ENCODE peak calls at places on chromosomes 4 and X, in five cellular contexts. E is SK-N-SH, L is K562, R is GM12878, J is HepG2. I is an unnamed sample.

GRCh38 chr4:11050766-11051165 is 366.2 kb upstream of the CLNK start:
- DNase-seq in E (no peak), L (no peak), R (no peak), J (no peak), I (no peak)

GRCh38 chr4:97643179-97643578 is 500.1 kb downstream of the STPG2 start:
- DNase-seq in E (no peak), L (no peak), R (no peak), J (no peak), I (no peak)

GRCh38 chr4:158094413-158095110 is 78.3 kb downstream of the GASK1B start:
- DNase-seq in E (no peak), L (no peak), R (no peak), J (peak; percentile 61), I (no peak)

GRCh38 chr4:169305651-169306050 is 34.9 kb upstream of the SH3RF1 start:
- DNase-seq in E (no peak), L (no peak), R (no peak), J (no peak), I (no peak)

GRCh38 chrX:37926700-37927099 is 79.3 kb upstream of the DYNLT3 start:
- DNase-seq in E (peak; percentile 8), L (peak; percentile 12), R (peak; percentile 4), J (peak; percentile 25), I (no peak)

GRCh38 chrX:9562851-9563250 is 98.0 kb downstream of the TBL1X start:
- DNase-seq in E (no peak), L (no peak), R (no peak), J (peak; percentile 63), I (no peak)

GRCh38 chrX:63754141-63754859 is 30.7 kb downstream of the ARHGEF9 start:
- DNase-seq in E (no peak), L (no peak), R (no peak), J (no peak), I (peak; percentile 40)

GRCh38 chrX:63475200-63475599 is 124.1 kb upstream of the SPIN4 start:
- DNase-seq in E (no peak), L (peak; percentile 2), R (no peak), J (no peak), I (no peak)

GRCh38 chrX:110146521-110146920 is 143.6 kb downstream of the TMEM164 start:
- DNase-seq in E (peak; percentile 55), L (peak; percentile 63), R (no peak), J (peak; percentile 45), I (peak; percentile 47)

GRCh38 chr4:15961778-15962510 is 1.0 kb downstream of the FGFBP2 start:
- DNase-seq in E (no peak), L (no peak), R (no peak), J (no peak), I (peak; percentile 62)

GRCh38 chrX:139930923-139931645 is 1.8 kb downstream of the ATP11C start:
- DNase-seq in E (peak; percentile 42), L (peak; percentile 28), R (no peak), J (peak; percentile 20), I (no peak)

GRCh38 chr4:156870166-156870565 is 101.4 kb downstream of the PDGFC start:
- DNase-seq in E (no peak), L (no peak), R (no peak), J (no peak), I (no peak)

GRCh38 chr4:1578968-1579833 is 104.9 kb downstream of the FAM53A start:
- DNase-seq in E (peak; percentile 91), L (peak; percentile 82), R (no peak), J (no peak), I (peak; percentile 42)

GRCh38 chrX:41634284-41634683 is 54.5 kb upstream of the GPR34 start:
- DNase-seq in E (no peak), L (peak; percentile 26), R (no peak), J (no peak), I (no peak)

GRCh38 chr4:149951501-149951900 is 126.7 kb upstream of the DCLK2 start:
- DNase-seq in E (no peak), L (no peak), R (no peak), J (no peak), I (no peak)

GRCh38 chr4:93710847-93711430 is 117.6 kb upstream of the ATOH1 start:
- DNase-seq in E (no peak), L (no peak), R (no peak), J (no peak), I (no peak)

GRCh38 chrX:67480789-67481188 is 63.0 kb upstream of the AR start:
- DNase-seq in E (no peak), L (no peak), R (no peak), J (no peak), I (no peak)

DNA sequence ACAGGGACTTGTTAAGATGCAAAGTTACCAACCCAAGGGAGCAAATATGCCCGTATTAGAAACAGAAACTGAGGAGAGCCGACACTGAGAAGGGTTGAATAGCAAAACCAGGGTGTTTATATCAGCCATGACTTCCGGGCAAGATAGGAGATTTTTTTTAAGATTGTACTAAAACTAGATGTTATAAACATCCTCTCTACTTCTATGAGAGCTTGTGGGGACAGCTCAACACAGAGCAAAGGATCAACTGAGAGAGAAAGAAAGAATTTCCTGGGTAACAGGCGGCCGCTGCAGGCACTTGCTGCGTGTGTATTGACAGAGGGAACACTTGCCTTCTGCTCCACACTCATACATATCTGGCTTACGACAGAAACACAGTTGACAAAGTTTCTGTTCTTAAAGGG is 49.1 kb upstream of the FBXW7 start:
- DNase-seq in E (no peak), L (no peak), R (peak; percentile 37), J (no peak), I (no peak)
- H3K4me3 ChIP-seq in E (no peak overlapping the region), L (no peak overlapping the region), R (peak overlapping the region; percentile 1), J (peak overlapping the region; percentile 50), I (no peak overlapping the region)

DNA sequence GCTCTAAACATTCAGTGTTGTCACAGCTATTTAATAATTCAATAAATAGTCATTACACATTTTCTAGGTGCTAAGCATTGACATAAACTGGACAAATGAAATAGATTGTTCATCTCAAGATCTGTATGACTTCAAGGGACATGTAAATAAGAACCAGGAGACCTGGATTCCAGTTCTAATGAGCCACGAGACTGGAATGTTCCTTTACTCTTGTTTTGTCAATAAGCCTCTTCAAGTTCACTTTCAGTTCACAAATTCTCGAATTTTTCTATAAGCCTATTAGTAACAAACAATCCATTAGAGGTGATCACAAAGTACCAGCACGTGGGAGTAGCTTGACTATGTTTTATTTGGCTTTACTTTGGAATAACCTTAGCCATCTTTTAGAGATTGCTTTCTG is 514.0 kb upstream of the SMIM31 start:
- DNase-seq in E (no peak), L (no peak), R (no peak), J (no peak), I (no peak)
- TF ChIP-seq REST in E (no peak), L (no peak), R (no peak), J (no peak), I (no peak)

DNA sequence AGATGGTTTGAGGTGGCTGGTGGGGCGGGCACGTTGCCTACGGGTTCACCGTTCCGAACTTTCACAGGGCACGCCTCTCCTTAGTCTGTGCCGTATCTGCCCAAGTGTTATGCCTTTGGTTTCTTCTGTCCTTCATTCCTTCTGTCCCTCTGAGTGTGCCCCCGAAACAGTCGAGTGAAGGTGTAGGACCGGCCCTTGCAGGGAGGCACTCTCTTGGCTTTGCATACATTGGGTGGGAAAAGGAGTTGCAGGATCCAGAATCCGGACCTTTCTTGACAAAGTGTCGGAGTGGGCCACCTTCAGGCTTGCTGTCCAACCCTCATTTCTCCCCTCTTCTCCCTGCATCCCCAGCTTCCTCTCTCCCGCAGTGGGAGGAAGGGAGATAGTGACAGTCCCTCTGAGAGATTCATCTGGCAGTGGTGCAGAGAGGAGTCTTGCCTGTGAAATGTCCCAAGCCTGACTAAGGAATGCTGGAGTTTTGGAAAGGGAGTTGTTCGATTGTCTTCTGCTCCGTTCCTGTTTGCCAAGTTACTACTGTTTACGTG is 585 bp downstream of the ARFIP1 start:
- DNase-seq in E (peak; percentile 30), L (peak; percentile 27), R (no peak), J (peak; percentile 13), I (peak; percentile 12)
- TF ChIP-seq GABPA in E (no peak), L (no peak), R (no peak), J (no peak), I (no peak)

GRCh38 chrX:11728556-11728955 is 29.5 kb upstream of the MSL3 start:
- DNase-seq in E (no peak), L (no peak), R (no peak), J (no peak), I (no peak)

GRCh38 chrX:11722304-11722703 is 35.7 kb upstream of the MSL3 start:
- DNase-seq in E (no peak), L (no peak), R (no peak), J (no peak), I (no peak)

GRCh38 chrX:11724122-11725017 is 33.7 kb upstream of the MSL3 start:
- DNase-seq in E (peak; percentile 42), L (peak; percentile 29), R (no peak), J (peak; percentile 0), I (peak; percentile 11)

GRCh38 chrX:11725631-11726442 is 32.2 kb upstream of the MSL3 start:
- DNase-seq in E (no peak), L (no peak), R (no peak), J (peak; percentile 1), I (no peak)
- H3K4me3 ChIP-seq in E (no peak overlapping the region), L (no peak overlapping the region), R (no peak overlapping the region), J (no peak overlapping the region), I (no peak overlapping the region)

GRCh38 chrX:65745992-65746391 is 78.5 kb downstream of the MSN start:
- DNase-seq in E (no peak), L (no peak), R (no peak), J (no peak), I (peak; percentile 55)
- TF ChIP-seq REST in E (no peak), L (no peak), R (no peak), J (no peak), I (no peak)

DNA sequence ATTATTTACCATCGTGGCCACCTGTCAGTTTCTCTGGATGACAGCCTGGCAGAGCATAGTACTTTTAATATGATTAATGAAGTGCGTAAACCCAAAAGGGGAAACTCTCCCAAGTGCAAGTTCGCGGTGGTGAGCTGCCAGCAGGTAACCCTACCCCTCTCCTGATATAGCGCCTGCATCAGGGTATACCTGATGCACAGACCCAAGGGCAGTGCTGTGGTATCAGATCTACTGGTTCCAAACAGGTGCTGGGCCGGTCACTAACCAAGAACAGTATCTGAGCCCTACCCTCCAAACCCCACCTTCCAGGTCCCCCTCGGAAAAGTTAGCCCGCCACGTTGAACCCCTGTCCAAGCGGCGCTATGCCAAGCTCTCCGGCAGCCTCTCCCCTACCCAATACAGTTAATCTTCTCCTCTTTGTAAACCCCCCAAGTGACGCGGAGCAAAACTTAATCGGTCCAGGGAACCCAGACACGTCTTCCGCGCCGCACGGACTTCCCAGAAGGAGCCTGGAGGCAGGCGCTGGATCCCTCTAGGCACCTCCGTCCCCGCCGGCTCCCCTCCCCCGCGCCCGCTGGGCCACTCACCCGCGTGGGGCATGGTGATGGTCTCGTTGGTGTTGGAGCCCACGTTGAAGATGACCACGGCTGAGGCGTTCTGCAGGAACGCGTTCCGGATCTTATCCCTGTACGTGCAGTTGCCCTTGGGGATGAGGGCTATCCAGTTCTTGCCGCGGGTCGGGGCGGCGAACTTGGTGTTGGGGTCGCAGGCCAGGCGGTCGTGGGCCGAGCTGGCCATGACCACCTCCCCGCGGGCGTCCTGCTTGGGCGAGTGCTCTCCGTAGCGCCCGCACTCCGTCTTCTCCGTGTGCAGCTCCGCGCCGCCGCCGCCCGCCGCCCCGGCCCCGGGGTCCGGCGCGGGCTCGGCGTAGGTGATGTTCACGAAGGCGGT is 1.3 kb downstream of the RNF150 start:
- DNase-seq in E (no peak), L (no peak), R (no peak), J (no peak), I (no peak)
- TF ChIP-seq GABPA in E (no peak), L (no peak), R (no peak), J (no peak), I (no peak)

DNA sequence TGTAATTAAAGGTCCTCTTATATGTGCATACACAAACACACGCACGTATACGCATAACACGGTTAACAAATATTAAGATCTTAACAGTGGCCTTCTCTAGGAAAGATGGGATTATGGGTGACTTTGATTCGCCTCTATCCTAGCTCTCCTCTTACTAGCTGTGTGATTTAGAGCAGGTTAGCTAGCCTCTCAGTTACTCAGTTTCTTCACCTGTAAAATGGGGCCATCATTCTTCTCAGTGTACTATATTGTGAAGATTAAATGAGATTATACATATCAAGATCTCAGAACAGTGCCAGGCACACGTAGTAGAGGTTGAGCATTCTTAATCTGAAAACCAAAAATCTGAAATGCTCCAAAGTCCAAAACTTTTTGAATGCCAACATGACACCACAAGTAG is 159.3 kb downstream of the BCOR start:
- DNase-seq in E (no peak), L (no peak), R (no peak), J (no peak), I (no peak)
- H3K4me3 ChIP-seq in E (no peak overlapping the region), L (no peak overlapping the region), R (no peak overlapping the region), J (no peak overlapping the region), I (no peak overlapping the region)

I was measured in HL-60.